ENCODE peak calls at places on chromosomes 11 and 22, in five cellular contexts. One of them, this sample, is unnamed.

GRCh38 chr11:36400768-36401455 is 104.8 kb downstream of the PRR5L start:
- DNase-seq in spleen: peak
- DNase-seq in esophagus squamous epithelium: no peak
- DNase-seq in prostate gland: no peak
- DNase-seq in tibial nerve: no peak
- DNase-seq in this sample: no peak

GRCh38 chr11:124745270-124745834 is 5.6 kb downstream of the NRGN start:
- DNase-seq in spleen: peak
- DNase-seq in esophagus squamous epithelium: no peak
- DNase-seq in prostate gland: no peak
- DNase-seq in tibial nerve: no peak
- DNase-seq in this sample: no peak

GRCh38 chr22:37063436-37064420 is 12.2 kb downstream of the KCTD17 start:
- DNase-seq in spleen: no peak
- DNase-seq in esophagus squamous epithelium: no peak
- DNase-seq in prostate gland: no peak
- DNase-seq in tibial nerve: no peak
- DNase-seq in this sample: no peak

GRCh38 chr22:17120711-17121234 is 387 bp downstream of the TMEM121B start:
- DNase-seq in spleen: no peak
- DNase-seq in esophagus squamous epithelium: no peak
- DNase-seq in prostate gland: no peak
- DNase-seq in tibial nerve: no peak
- DNase-seq in this sample: no peak

GRCh38 chr11:133832096-133833081 is 12.9 kb downstream of the SPATA19 start:
- DNase-seq in spleen: no peak
- DNase-seq in esophagus squamous epithelium: no peak
- DNase-seq in prostate gland: no peak
- DNase-seq in tibial nerve: no peak
- DNase-seq in this sample: no peak

GRCh38 chr22:38824587-38824986 is 19.2 kb downstream of the NPTXR start:
- DNase-seq in spleen: no peak
- DNase-seq in esophagus squamous epithelium: no peak
- DNase-seq in prostate gland: no peak
- DNase-seq in tibial nerve: peak
- DNase-seq in this sample: peak

GRCh38 chr11:64676253-64676615 is 46.8 kb downstream of the NRXN2 start:
- DNase-seq in spleen: no peak
- DNase-seq in esophagus squamous epithelium: no peak
- DNase-seq in prostate gland: no peak
- DNase-seq in tibial nerve: no peak
- DNase-seq in this sample: no peak

GRCh38 chr22:46444390-46444854 is 93.0 kb downstream of the CELSR1 start:
- DNase-seq in spleen: no peak
- DNase-seq in esophagus squamous epithelium: no peak
- DNase-seq in prostate gland: no peak
- DNase-seq in tibial nerve: no peak
- DNase-seq in this sample: no peak

GRCh38 chr11:1335811-1336761 is 26.7 kb upstream of the TOLLIP start:
- DNase-seq in spleen: peak
- DNase-seq in esophagus squamous epithelium: no peak
- DNase-seq in prostate gland: peak
- DNase-seq in tibial nerve: peak
- DNase-seq in this sample: peak

GRCh38 chr11:114598461-114598860 is 2.9 kb upstream of the NXPE4 start:
- DNase-seq in spleen: no peak
- DNase-seq in esophagus squamous epithelium: no peak
- DNase-seq in prostate gland: no peak
- DNase-seq in tibial nerve: no peak
- DNase-seq in this sample: no peak

GRCh38 chr11:2477254-2477653 is 32.4 kb downstream of the KCNQ1 start:
- DNase-seq in spleen: no peak
- DNase-seq in esophagus squamous epithelium: no peak
- DNase-seq in prostate gland: no peak
- DNase-seq in tibial nerve: no peak
- DNase-seq in this sample: no peak

GRCh38 chr11:126319374-126319740 is 15.5 kb downstream of the DCPS start:
- DNase-seq in spleen: peak
- DNase-seq in esophagus squamous epithelium: no peak
- DNase-seq in prostate gland: no peak
- DNase-seq in tibial nerve: no peak
- DNase-seq in this sample: no peak

GRCh38 chr11:61295596-61295926 is 445 bp upstream of the VWCE start:
- DNase-seq in spleen: peak
- DNase-seq in esophagus squamous epithelium: no peak
- DNase-seq in prostate gland: no peak
- DNase-seq in tibial nerve: no peak
- DNase-seq in this sample: no peak

GRCh38 chr11:32385998-32386397 is 49.3 kb downstream of the WT1 start:
- DNase-seq in spleen: no peak
- DNase-seq in esophagus squamous epithelium: no peak
- DNase-seq in prostate gland: no peak
- DNase-seq in tibial nerve: no peak
- DNase-seq in this sample: peak

GRCh38 chr11:45178890-45179663 is 32.6 kb downstream of the PRDM11 start:
- DNase-seq in spleen: no peak
- DNase-seq in esophagus squamous epithelium: no peak
- DNase-seq in prostate gland: no peak
- DNase-seq in tibial nerve: no peak
- DNase-seq in this sample: peak

GRCh38 chr11:29432719-29433325 is 584.0 kb downstream of the KCNA4 start:
- DNase-seq in spleen: no peak
- DNase-seq in esophagus squamous epithelium: no peak
- DNase-seq in prostate gland: no peak
- DNase-seq in tibial nerve: no peak
- DNase-seq in this sample: peak

GRCh38 chr22:37484115-37485005 is 1.8 kb downstream of the MFNG start:
- DNase-seq in spleen: peak
- DNase-seq in esophagus squamous epithelium: peak
- DNase-seq in prostate gland: peak
- DNase-seq in tibial nerve: peak
- DNase-seq in this sample: no peak

GRCh38 chr11:1546536-1547466 is 25.3 kb downstream of the DUSP8 start:
- DNase-seq in spleen: no peak
- DNase-seq in esophagus squamous epithelium: no peak
- DNase-seq in prostate gland: no peak
- DNase-seq in tibial nerve: no peak
- DNase-seq in this sample: peak

GRCh38 chr11:27076121-27076589 is 35.5 kb downstream of the BBOX1 start:
- DNase-seq in spleen: no peak
- DNase-seq in esophagus squamous epithelium: no peak
- DNase-seq in prostate gland: no peak
- DNase-seq in tibial nerve: no peak
- DNase-seq in this sample: no peak

GRCh38 chr22:37989146-37990045 is 5.0 kb upstream of the SOX10 start:
- DNase-seq in spleen: no peak
- DNase-seq in esophagus squamous epithelium: no peak
- DNase-seq in prostate gland: no peak
- DNase-seq in tibial nerve: no peak
- DNase-seq in this sample: no peak

GRCh38 chr11:70016666-70017347 is 61.3 kb upstream of the ANO1 start:
- DNase-seq in spleen: peak
- DNase-seq in esophagus squamous epithelium: no peak
- DNase-seq in prostate gland: no peak
- DNase-seq in tibial nerve: no peak
- DNase-seq in this sample: peak

GRCh38 chr22:46933526-46933925 is 171.1 kb downstream of the TBC1D22A start:
- DNase-seq in spleen: no peak
- DNase-seq in esophagus squamous epithelium: no peak
- DNase-seq in prostate gland: no peak
- DNase-seq in tibial nerve: no peak
- DNase-seq in this sample: no peak

GRCh38 chr11:121535122-121535796 is 82.5 kb upstream of the SORL1-AS1 start:
- DNase-seq in spleen: no peak
- DNase-seq in esophagus squamous epithelium: no peak
- DNase-seq in prostate gland: no peak
- DNase-seq in tibial nerve: no peak
- DNase-seq in this sample: no peak

GRCh38 chr22:22711532-22711913 is 67.1 kb downstream of the GGTLC2 start:
- DNase-seq in spleen: no peak
- DNase-seq in esophagus squamous epithelium: no peak
- DNase-seq in prostate gland: no peak
- DNase-seq in tibial nerve: no peak
- DNase-seq in this sample: no peak

GRCh38 chr11:46686886-46687810 is 13.3 kb downstream of the ARHGAP1 start:
- DNase-seq in spleen: no peak
- DNase-seq in esophagus squamous epithelium: no peak
- DNase-seq in prostate gland: peak
- DNase-seq in tibial nerve: no peak
- DNase-seq in this sample: no peak

GRCh38 chr11:118048472-118049370 is 28.2 kb upstream of the TMPRSS4 start:
- DNase-seq in spleen: no peak
- DNase-seq in esophagus squamous epithelium: no peak
- DNase-seq in prostate gland: no peak
- DNase-seq in tibial nerve: no peak
- DNase-seq in this sample: no peak

GRCh38 chr11:35614949-35615569 is 3.2 kb upstream of the FJX1 start:
- DNase-seq in spleen: no peak
- DNase-seq in esophagus squamous epithelium: no peak
- DNase-seq in prostate gland: no peak
- DNase-seq in tibial nerve: no peak
- DNase-seq in this sample: no peak

GRCh38 chr11:71129624-71130023 is 122.8 kb downstream of the SHANK2 start:
- DNase-seq in spleen: peak
- DNase-seq in esophagus squamous epithelium: no peak
- DNase-seq in prostate gland: no peak
- DNase-seq in tibial nerve: no peak
- DNase-seq in this sample: peak

GRCh38 chr22:28348613-28349012 is 331.0 kb downstream of the TTC28 start:
- DNase-seq in spleen: no peak
- DNase-seq in esophagus squamous epithelium: no peak
- DNase-seq in prostate gland: no peak
- DNase-seq in tibial nerve: no peak
- DNase-seq in this sample: no peak
- TF ChIP-seq POLR2A in spleen: no peak
- TF ChIP-seq POLR2A in esophagus squamous epithelium: no peak
- TF ChIP-seq POLR2A in prostate gland: no peak
- TF ChIP-seq POLR2A in tibial nerve: no peak
- TF ChIP-seq POLR2A in this sample: no peak

DNA sequence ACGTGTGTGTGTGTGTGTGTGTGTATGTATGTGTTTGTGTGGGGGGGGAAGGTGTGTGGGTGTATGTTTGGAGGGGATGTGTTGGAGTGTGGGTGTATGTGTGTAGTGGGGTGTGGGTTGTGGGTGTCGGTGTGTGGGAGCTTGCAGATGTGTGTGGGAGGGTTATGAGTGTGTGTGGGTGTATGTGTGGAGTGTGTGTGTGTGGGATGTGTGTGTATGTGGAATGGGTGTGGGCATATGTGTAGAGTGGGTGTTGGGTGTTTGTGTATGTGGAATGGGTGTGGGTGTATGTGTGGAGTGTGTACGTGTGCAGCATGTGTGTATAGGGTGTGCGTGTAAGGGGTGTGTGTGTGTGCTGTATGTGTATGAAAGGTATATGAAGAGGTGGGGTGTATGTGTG is 14.7 kb downstream of the STX3 start:
- DNase-seq in spleen: no peak
- DNase-seq in esophagus squamous epithelium: no peak
- DNase-seq in prostate gland: no peak
- DNase-seq in tibial nerve: no peak
- DNase-seq in this sample: no peak
- TF ChIP-seq POLR2A in spleen: no peak
- TF ChIP-seq POLR2A in esophagus squamous epithelium: no peak
- TF ChIP-seq POLR2A in prostate gland: no peak
- TF ChIP-seq POLR2A in tibial nerve: no peak
- TF ChIP-seq POLR2A in this sample: no peak

GRCh38 chr11:62545437-62546243 is 966 bp downstream of the AHNAK start:
- DNase-seq in spleen: peak
- DNase-seq in esophagus squamous epithelium: no peak
- DNase-seq in prostate gland: peak
- DNase-seq in tibial nerve: peak
- DNase-seq in this sample: peak

GRCh38 chr11:62546937-62547625 is 475 bp upstream of the AHNAK start:
- DNase-seq in spleen: no peak
- DNase-seq in esophagus squamous epithelium: no peak
- DNase-seq in prostate gland: peak
- DNase-seq in tibial nerve: peak
- DNase-seq in this sample: peak

GRCh38 chr11:62548545-62549335 is 2.1 kb upstream of the AHNAK start:
- DNase-seq in spleen: no peak
- DNase-seq in esophagus squamous epithelium: no peak
- DNase-seq in prostate gland: peak
- DNase-seq in tibial nerve: peak
- DNase-seq in this sample: no peak

GRCh38 chr11:62546244-62546936 is at the start of gene AHNAK:
- DNase-seq in spleen: peak
- DNase-seq in esophagus squamous epithelium: no peak
- DNase-seq in prostate gland: peak
- DNase-seq in tibial nerve: peak
- DNase-seq in this sample: peak

DNA sequence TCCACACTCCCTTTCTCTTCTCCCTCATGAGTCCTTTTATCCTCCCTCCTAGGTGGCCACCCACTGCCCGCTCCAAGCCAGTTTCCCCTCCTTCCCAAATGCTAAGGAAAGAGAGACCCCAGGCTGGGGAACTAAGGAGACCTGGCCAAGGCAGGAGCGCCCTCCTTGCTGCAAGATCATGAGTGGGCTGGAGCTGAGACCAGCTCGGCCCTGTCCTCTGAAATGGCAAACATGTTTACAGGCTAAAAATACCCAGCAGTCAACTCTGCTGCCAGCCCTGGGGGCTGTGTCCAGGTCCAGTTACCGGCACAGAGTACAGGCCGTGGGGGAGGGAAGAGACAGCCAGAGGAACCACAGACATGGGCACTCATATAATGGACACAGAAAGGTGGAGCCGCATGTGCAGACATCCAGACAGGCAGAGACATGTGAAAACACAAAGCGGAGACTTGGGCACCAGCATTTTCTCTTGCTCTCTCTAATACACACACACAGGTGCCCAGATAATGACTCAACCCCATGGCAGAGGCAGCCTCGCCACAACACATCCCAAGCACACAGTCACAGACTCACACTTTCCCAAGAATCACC is 1.2 kb upstream of the AHNAK start:
- DNase-seq in spleen: no peak
- DNase-seq in esophagus squamous epithelium: no peak
- DNase-seq in prostate gland: peak
- DNase-seq in tibial nerve: no peak
- DNase-seq in this sample: peak
- TF ChIP-seq POLR2A in spleen: no peak
- TF ChIP-seq POLR2A in esophagus squamous epithelium: no peak
- TF ChIP-seq POLR2A in prostate gland: peak
- TF ChIP-seq POLR2A in tibial nerve: no peak
- TF ChIP-seq POLR2A in this sample: no peak

DNA sequence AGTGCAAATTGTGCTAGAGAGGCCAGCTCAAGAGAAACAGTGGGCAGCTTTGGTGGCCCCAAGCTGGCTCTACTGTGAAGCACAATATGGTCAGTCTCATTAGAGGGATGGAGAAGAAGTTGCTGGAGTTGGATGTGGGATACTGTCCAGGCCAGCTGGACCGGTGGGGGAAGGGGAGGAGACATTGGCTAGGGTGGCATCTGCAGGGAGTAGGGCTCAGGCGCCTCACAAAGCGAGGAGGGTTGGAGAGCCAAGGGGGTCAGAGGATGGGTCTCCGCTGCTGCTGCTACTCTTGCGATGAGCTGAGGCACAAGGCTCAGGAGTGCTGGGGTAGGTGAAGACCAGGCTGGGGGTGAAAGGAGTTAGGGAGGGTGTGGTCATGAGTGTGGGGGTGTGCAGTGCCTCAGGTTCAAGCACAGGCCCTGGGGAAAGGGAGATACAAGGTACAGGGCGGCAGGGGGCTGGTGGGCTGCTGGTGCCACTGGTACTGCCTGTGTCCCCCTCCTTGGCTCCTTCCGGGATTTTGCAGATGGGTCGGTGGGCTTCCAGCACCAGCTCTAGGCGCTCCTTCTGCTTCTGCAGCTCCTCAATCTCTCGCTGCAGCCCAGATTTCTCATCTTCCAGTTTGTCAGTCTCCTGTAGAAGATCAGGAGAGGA is 2.3 kb downstream of the CCDC85B start:
- DNase-seq in spleen: peak
- DNase-seq in esophagus squamous epithelium: no peak
- DNase-seq in prostate gland: no peak
- DNase-seq in tibial nerve: no peak
- DNase-seq in this sample: no peak
- TF ChIP-seq POLR2A in spleen: no peak
- TF ChIP-seq POLR2A in esophagus squamous epithelium: no peak
- TF ChIP-seq POLR2A in prostate gland: no peak
- TF ChIP-seq POLR2A in tibial nerve: no peak
- TF ChIP-seq POLR2A in this sample: no peak

This sample was measured in H54.